ENCODE peak calls at places on chromosomes 16 and 17, in four cellular contexts. One of them, this sample, is unnamed.

GRCh38 chr16:49494386-49495150 is 121.0 kb downstream of the C16orf78 start:
- DNase-seq in GM12878: no peak
- DNase-seq in HepG2: no peak
- DNase-seq in K562: no peak
- DNase-seq in this sample: no peak

GRCh38 chr16:73048292-73049050 is 543 bp upstream of the ZFHX3 start:
- DNase-seq in GM12878: no peak
- DNase-seq in HepG2: peak
- DNase-seq in K562: no peak
- DNase-seq in this sample: peak

GRCh38 chr17:83006515-83007455 is 72.6 kb upstream of the METRNL start:
- DNase-seq in GM12878: no peak
- DNase-seq in HepG2: no peak
- DNase-seq in K562: no peak
- DNase-seq in this sample: no peak

GRCh38 chr16:6160303-6160702 is 1062.7 kb upstream of the EEF2KMT start:
- DNase-seq in GM12878: no peak
- DNase-seq in HepG2: no peak
- DNase-seq in K562: no peak
- DNase-seq in this sample: no peak

GRCh38 chr16:4656221-4656620 is 31.6 kb downstream of the MGRN1 start:
- DNase-seq in GM12878: no peak
- DNase-seq in HepG2: no peak
- DNase-seq in K562: no peak
- DNase-seq in this sample: no peak

GRCh38 chr17:72342582-72343527 is 222.0 kb downstream of the SOX9 start:
- DNase-seq in GM12878: no peak
- DNase-seq in HepG2: no peak
- DNase-seq in K562: peak
- DNase-seq in this sample: no peak

GRCh38 chr17:1294157-1294717 is 14.8 kb downstream of the TRARG1 start:
- DNase-seq in GM12878: no peak
- DNase-seq in HepG2: no peak
- DNase-seq in K562: no peak
- DNase-seq in this sample: no peak

GRCh38 chr16:29736112-29736511 is 9.7 kb downstream of the C16orf54 start:
- DNase-seq in GM12878: no peak
- DNase-seq in HepG2: peak
- DNase-seq in K562: no peak
- DNase-seq in this sample: peak

GRCh38 chr16:75576384-75576811 is 10.2 kb downstream of the GABARAPL2 start:
- DNase-seq in GM12878: no peak
- DNase-seq in HepG2: no peak
- DNase-seq in K562: no peak
- DNase-seq in this sample: no peak

GRCh38 chr17:44581868-44582267 is 24.6 kb downstream of the FZD2 start:
- DNase-seq in GM12878: no peak
- DNase-seq in HepG2: no peak
- DNase-seq in K562: no peak
- DNase-seq in this sample: peak

GRCh38 chr17:7119314-7119713 is 4.7 kb upstream of the ASGR2 start:
- DNase-seq in GM12878: no peak
- DNase-seq in HepG2: no peak
- DNase-seq in K562: no peak
- DNase-seq in this sample: no peak

GRCh38 chr16:21611546-21612384 is 12.4 kb downstream of the METTL9 start:
- DNase-seq in GM12878: no peak
- DNase-seq in HepG2: no peak
- DNase-seq in K562: peak
- DNase-seq in this sample: no peak

GRCh38 chr17:38421224-38421841 is 6.9 kb upstream of the ARHGAP23 start:
- DNase-seq in GM12878: no peak
- DNase-seq in HepG2: no peak
- DNase-seq in K562: no peak
- DNase-seq in this sample: no peak

GRCh38 chr16:55929184-55929583 is 54.0 kb upstream of the CES5A start:
- DNase-seq in GM12878: no peak
- DNase-seq in HepG2: no peak
- DNase-seq in K562: no peak
- DNase-seq in this sample: no peak

GRCh38 chr17:36705651-36706436 is 104.5 kb downstream of the MRM1 start:
- DNase-seq in GM12878: no peak
- DNase-seq in HepG2: peak
- DNase-seq in K562: peak
- DNase-seq in this sample: peak

GRCh38 chr17:78034429-78035091 is 76.1 kb downstream of the TNRC6C start:
- DNase-seq in GM12878: no peak
- DNase-seq in HepG2: no peak
- DNase-seq in K562: no peak
- DNase-seq in this sample: no peak

GRCh38 chr16:21033707-21034106 is 116.9 kb downstream of the DNAH3 start:
- DNase-seq in GM12878: no peak
- DNase-seq in HepG2: no peak
- DNase-seq in K562: no peak
- DNase-seq in this sample: no peak

GRCh38 chr17:1181769-1182137 is 2.0 kb upstream of the ABR start:
- DNase-seq in GM12878: no peak
- DNase-seq in HepG2: no peak
- DNase-seq in K562: no peak
- DNase-seq in this sample: no peak

GRCh38 chr16:66858740-66859396 is 14.7 kb downstream of the CA7 start:
- DNase-seq in GM12878: no peak
- DNase-seq in HepG2: no peak
- DNase-seq in K562: peak
- DNase-seq in this sample: peak

GRCh38 chr17:9252525-9252924 is 231.2 kb downstream of the NTN1 start:
- DNase-seq in GM12878: no peak
- DNase-seq in HepG2: no peak
- DNase-seq in K562: no peak
- DNase-seq in this sample: no peak

GRCh38 chr16:52597772-52598483 is 51.0 kb upstream of the TOX3 start:
- DNase-seq in GM12878: no peak
- DNase-seq in HepG2: peak
- DNase-seq in K562: no peak
- DNase-seq in this sample: no peak

GRCh38 chr16:57519796-57520360 is 16.5 kb downstream of the CCDC102A start:
- DNase-seq in GM12878: no peak
- DNase-seq in HepG2: peak
- DNase-seq in K562: peak
- DNase-seq in this sample: peak

GRCh38 chr17:11135819-11136218 is 105.2 kb upstream of the SHISA6 start:
- DNase-seq in GM12878: no peak
- DNase-seq in HepG2: no peak
- DNase-seq in K562: no peak
- DNase-seq in this sample: no peak

DNA sequence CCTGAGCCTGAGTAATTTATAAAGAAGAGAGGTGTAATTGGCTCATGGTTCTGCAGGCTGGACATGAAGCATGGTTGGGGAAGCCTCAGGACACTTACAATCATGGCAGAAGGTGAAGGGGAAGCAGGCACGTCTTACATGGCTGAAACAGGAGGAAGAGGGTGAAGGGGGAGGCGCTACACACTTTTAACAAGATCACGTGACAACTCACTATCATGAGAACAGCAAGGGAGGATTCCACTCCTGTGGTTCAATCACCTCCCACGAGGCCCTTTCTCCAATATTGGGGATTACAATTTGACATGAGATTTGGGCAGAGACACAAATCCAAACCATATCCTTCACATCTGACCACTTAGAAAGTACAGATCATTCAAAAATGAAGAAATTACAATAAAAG is 110.6 kb upstream of the SHISA6 start:
- DNase-seq in GM12878: no peak
- DNase-seq in HepG2: no peak
- DNase-seq in K562: no peak
- DNase-seq in this sample: no peak
- TF ChIP-seq POLR2AphosphoS2 in GM12878: no peak
- TF ChIP-seq POLR2AphosphoS2 in HepG2: no peak
- TF ChIP-seq POLR2AphosphoS2 in K562: no peak
- TF ChIP-seq POLR2AphosphoS2 in this sample: no peak

GRCh38 chr17:16491131-16491702 is 776 bp downstream of the LRRC75A start:
- DNase-seq in GM12878: no peak
- DNase-seq in HepG2: no peak
- DNase-seq in K562: no peak
- DNase-seq in this sample: no peak
- TF ChIP-seq POLR2AphosphoS2 in GM12878: no peak
- TF ChIP-seq POLR2AphosphoS2 in HepG2: no peak
- TF ChIP-seq POLR2AphosphoS2 in K562: no peak
- TF ChIP-seq POLR2AphosphoS2 in this sample: no peak

DNA sequence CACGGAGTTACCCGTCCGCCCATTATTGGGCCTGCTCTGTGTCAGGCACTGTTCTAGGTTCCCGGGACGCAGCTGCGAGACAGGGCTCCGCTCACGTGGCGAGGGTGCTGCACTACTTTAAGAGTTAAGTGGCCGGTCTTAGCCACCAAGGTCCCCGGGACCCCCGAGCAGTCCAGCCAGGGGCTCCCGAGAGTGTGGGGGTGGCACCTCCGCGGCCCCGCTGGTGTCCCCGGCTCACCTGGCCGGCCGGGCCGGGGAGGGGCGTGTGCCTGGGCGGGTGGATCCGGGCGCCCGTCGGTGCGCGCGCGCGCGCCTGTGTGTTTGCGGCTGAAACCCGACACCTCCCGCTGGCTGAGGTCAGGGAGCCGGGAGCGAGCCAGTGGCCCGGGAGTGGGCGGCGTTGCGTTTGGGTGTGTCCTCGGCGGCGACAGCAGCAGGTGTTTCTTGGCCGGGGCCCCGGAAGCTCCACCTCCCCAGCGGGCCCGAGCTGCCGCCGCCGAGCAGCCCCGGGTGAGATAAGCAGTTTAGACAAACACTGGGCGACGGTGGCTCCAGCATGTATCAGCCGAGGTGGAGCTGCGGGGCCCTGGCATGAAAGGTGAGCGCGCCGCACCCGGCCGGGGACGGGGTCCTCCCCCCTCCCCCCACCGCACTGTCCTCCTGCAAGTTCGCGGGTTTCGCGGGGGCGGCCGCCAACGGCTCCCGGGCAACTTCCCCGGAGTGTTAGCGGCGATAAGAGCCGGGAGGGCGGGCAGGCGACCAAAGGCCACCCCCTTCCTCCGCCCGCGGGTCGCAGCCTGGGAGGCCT is at the start of gene GSE1:
- DNase-seq in GM12878: peak
- DNase-seq in HepG2: peak
- DNase-seq in K562: peak
- DNase-seq in this sample: peak
- TF ChIP-seq POLR2AphosphoS2 in GM12878: no peak
- TF ChIP-seq POLR2AphosphoS2 in HepG2: no peak
- TF ChIP-seq POLR2AphosphoS2 in K562: no peak
- TF ChIP-seq POLR2AphosphoS2 in this sample: no peak

GRCh38 chr17:28729950-28730330 is 1.4 kb downstream of the NEK8 start:
- DNase-seq in GM12878: no peak
- DNase-seq in HepG2: no peak
- DNase-seq in K562: no peak
- DNase-seq in this sample: no peak

GRCh38 chr17:28726912-28727726 is 1.1 kb upstream of the TLCD1 start:
- DNase-seq in GM12878: peak
- DNase-seq in HepG2: peak
- DNase-seq in K562: peak
- DNase-seq in this sample: peak

GRCh38 chr17:28727727-28728363 is 743 bp upstream of the NEK8 start:
- DNase-seq in GM12878: peak
- DNase-seq in HepG2: peak
- DNase-seq in K562: peak
- DNase-seq in this sample: peak

GRCh38 chr17:28726396-28726911 is 421 bp upstream of the TLCD1 start:
- DNase-seq in GM12878: no peak
- DNase-seq in HepG2: peak
- DNase-seq in K562: no peak
- DNase-seq in this sample: peak

DNA sequence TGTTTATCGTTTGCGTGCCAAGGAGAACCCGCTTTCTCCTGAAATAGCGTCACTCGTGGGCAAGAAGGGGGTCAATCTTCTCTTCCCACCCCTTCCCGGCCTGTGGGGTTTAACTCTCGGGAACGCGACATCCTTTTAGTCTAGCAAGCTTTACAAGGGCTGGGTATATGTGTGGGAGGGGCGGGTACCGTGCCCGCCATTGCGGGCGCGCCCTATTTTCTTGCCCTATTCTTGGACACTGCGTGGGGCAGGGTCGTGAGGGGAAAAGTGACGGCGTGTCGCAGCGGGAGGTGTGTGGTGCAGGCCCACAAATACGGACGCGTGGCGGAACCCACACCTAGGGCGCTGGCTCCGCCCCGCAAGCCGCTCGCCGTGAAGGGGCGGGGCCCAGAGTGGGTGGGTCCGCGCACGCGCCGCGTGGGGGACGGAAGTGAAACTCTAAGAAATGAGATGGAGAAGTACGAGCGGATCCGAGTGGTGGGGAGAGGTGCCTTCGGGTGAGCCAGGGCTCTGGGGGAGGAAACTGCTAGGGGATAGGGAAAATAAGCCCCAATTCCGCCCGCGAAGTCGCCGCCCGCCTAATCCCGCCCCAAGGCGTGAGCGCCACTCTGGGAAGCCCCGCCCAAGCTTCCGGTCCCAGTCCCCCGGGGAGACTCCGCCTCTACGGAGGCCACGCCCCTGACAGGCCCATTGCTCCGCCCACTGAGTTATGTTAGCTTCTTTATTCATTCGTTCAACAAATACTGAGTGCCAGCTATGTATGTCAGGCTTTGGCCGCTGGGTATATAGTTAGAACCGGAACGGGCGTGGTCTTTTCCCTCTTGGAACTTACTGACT is at the start of gene NEK8:
- DNase-seq in GM12878: peak
- DNase-seq in HepG2: peak
- DNase-seq in K562: peak
- DNase-seq in this sample: peak
- TF ChIP-seq POLR2AphosphoS2 in GM12878: peak
- TF ChIP-seq POLR2AphosphoS2 in HepG2: no peak
- TF ChIP-seq POLR2AphosphoS2 in K562: no peak
- TF ChIP-seq POLR2AphosphoS2 in this sample: no peak

DNA sequence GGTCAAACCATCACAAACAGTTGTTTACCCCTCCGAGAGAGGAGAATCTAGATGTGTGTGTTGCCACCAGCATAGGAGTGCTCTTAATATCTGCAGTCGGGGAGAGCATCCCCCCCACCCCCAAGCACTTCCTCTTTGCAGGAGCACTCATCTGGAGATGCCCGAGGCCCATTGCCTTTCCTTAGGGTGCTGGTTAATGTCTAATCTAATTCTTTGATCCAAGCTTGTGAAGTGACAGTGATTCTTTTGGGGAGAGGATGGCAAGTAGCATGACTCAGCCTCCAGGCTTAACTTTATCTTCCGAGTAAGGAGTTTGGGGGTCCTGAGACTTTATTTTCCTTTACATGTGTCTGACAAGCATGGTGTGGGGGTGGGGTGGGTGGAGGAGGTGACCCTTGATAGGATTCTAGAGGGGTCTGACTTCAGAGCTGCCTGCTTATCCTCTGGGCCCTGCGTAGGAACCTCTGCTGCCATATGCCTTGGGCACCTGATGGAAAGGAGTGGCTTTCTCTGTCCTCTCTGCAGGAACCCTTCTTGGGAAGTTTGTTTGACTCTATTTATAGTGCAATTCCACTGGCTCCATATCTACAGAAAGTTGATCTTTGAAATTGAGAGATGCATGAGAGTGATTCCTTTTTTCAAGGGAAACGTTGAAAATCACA is 207.1 kb downstream of the SPECC1 start:
- DNase-seq in GM12878: no peak
- DNase-seq in HepG2: no peak
- DNase-seq in K562: no peak
- DNase-seq in this sample: peak
- TF ChIP-seq POLR2AphosphoS2 in GM12878: no peak
- TF ChIP-seq POLR2AphosphoS2 in HepG2: no peak
- TF ChIP-seq POLR2AphosphoS2 in K562: no peak
- TF ChIP-seq POLR2AphosphoS2 in this sample: no peak